ENCODE peak calls at places on chromosomes 16 and 17, in four cellular contexts. A is heart left ventricle, B is body of pancreas, O is HCT116. F is an unnamed sample. For H3K4me1, the result is how much of the 10 kb centered on the place peaks cover.

GRCh38 chr17:56110463-56111138 is 42.7 kb upstream of the ANKFN1 start:
- DNase-seq in A (no peak), B (peak), O (no peak), F (peak)

GRCh38 chr16:5036228-5037156 is 2.8 kb upstream of the NAGPA start:
- DNase-seq in O (no peak), A (no peak), B (peak), F (no peak)

GRCh38 chr17:4559139-4559791 is 1.1 kb downstream of the GGT6 start:
- DNase-seq in A (no peak), B (peak), O (no peak), F (no peak)

GRCh38 chr17:9334536-9335446 is 240.8 kb downstream of the STX8 start:
- DNase-seq in O (peak), A (no peak), B (no peak), F (no peak)

GRCh38 chr17:2547176-2547575 is 35.5 kb upstream of the METTL16 start:
- DNase-seq in A (no peak), O (no peak), B (no peak), F (no peak)

GRCh38 chr17:560379-560935 is 154.2 kb downstream of the VPS53 start:
- DNase-seq in O (no peak), B (no peak), A (peak), F (no peak)

GRCh38 chr16:2968368-2968737 is 795 bp upstream of the PAQR4 start:
- DNase-seq in B (no peak), O (peak), A (no peak), F (no peak)

GRCh38 chr16:85752511-85753420 is 1.9 kb upstream of the C16orf74 start:
- DNase-seq in A (peak), B (peak), O (no peak), F (no peak)

GRCh38 chr17:35345445-35345925 is 27.9 kb downstream of the SLFN11 start:
- DNase-seq in A (no peak), O (no peak), B (no peak), F (peak)

GRCh38 chr17:35731932-35732805 is 730 bp downstream of the RASL10B start:
- DNase-seq in A (no peak), B (no peak), O (no peak), F (no peak)

GRCh38 chr17:41015473-41015872 is 6.5 kb upstream of the KRTAP3-1 start:
- DNase-seq in A (no peak), O (no peak), B (no peak), F (no peak)

GRCh38 chr17:13087802-13088201 is 70.0 kb upstream of the ELAC2 start:
- DNase-seq in B (no peak), A (no peak), O (no peak), F (no peak)

GRCh38 chr17:72432143-72432604 is 311.4 kb downstream of the SOX9 start:
- DNase-seq in B (no peak), A (no peak), O (no peak), F (no peak)

GRCh38 chr16:11056090-11056988 is 112.0 kb downstream of the CLEC16A start:
- DNase-seq in O (no peak), B (no peak), A (no peak), F (no peak)

GRCh38 chr16:67781548-67781921 is 24.8 kb downstream of the RANBP10 start:
- DNase-seq in B (no peak), O (no peak), A (no peak), F (no peak)

GRCh38 chr16:89815639-89816348 is 653 bp downstream of the FANCA start:
- DNase-seq in A (no peak), B (no peak), O (no peak), F (no peak)

GRCh38 chr16:2842340-2843000 is 12.4 kb downstream of the ZG16B start:
- DNase-seq in B (peak), O (peak), A (peak), F (peak)

GRCh38 chr17:7574176-7574953 is 5.1 kb upstream of the CD68 start:
- DNase-seq in B (no peak), O (no peak), A (no peak), F (no peak)
- H3K27ac ChIP-seq in B (peak), O (peak), A (peak), F (peak)

GRCh38 chr17:75633484-75634375 is 496 bp downstream of the SMIM5 start:
- DNase-seq in B (peak), A (peak), O (peak), F (peak)
- H3K4me1 ChIP-seq in B (under half), A (half or more), O (under half), F (under half)

GRCh38 chr16:50371036-50371716 is 2.4 kb upstream of the BRD7 start:
- DNase-seq in O (no peak), A (no peak), B (no peak), F (no peak)

GRCh38 chr16:50372611-50373344 is 4.0 kb upstream of the BRD7 start:
- DNase-seq in B (peak), O (no peak), A (peak), F (no peak)

GRCh38 chr16:50373780-50374179 is 5.0 kb upstream of the BRD7 start:
- DNase-seq in A (no peak), B (no peak), O (no peak), F (no peak)

GRCh38 chr16:50373345-50373701 is 4.5 kb upstream of the BRD7 start:
- DNase-seq in B (no peak), A (no peak), O (no peak), F (no peak)

GRCh38 chr16:50371936-50372595 is 3.3 kb upstream of the BRD7 start:
- DNase-seq in O (no peak), B (peak), A (no peak), F (no peak)
- TF ChIP-seq CTCF in O (no peak), B (no peak), A (peak), F (no peak)

DNA sequence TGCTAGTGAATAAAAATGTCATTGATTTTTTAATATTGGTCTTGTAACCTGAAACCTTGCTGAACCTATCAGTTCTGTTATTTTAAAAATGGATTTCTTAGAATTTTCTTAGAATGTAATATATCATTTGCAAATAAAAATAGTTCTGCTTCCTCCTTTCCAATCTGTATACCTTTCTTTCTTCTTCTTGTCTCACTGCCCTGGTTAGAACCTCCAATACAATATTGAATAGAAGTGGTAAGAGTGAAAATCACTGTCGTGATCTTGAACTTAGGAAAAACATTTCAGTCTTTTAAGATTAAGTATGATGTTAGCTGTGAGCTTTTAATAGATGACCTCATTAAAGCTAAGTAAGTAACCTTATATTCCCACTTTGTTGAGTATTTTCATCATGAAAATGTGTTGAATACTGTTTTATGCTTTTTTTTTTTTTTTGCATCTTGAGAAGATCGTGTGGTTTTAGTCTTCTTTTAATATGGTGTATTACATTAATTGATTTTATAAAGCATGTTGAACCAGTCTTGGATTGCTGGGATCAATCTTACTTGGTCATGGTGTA is 104.8 kb upstream of the NACA2 start:
- DNase-seq in O (no peak), A (no peak), B (no peak), F (no peak)
- H3K27ac ChIP-seq in O (no peak), A (no peak), B (no peak), F (no peak)

DNA sequence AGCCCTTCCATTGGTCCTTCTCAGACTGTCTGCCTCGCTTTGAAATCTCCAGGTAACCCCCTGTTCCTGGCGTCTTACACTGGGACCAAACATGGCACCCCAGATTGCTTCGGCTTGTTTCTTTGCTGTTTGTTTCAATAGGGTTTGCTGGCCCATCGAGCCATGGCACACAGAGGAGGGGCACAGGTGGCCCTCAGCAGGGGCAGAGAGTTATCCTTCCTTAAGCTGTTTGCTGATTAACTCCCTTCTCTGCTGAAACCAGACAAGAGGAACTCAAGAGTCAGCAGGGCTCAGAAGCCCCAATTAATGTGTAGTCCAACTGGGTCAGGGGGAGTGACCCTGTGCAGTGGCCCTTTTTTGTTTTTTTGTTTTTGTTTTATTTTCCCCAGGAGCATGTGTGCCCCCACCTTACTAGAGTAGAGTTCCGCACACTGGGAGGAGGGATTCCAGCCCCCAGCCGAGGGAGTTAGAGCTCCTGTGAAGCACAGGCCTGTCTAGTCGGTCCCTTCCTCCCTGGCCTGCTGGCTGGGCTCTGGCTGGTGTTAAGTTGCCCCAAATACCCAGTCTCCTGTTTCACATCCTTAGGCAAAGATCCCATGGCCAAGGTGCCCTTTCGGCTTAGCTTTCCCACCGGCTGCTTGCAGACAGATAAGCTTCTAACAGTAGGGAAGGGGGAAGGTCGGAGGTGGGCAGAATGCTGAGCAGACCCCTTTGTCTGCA is 39.3 kb downstream of the YPEL2 start:
- DNase-seq in O (no peak), A (no peak), B (peak), F (no peak)
- H3K4me1 ChIP-seq in O (under half), A (half or more), B (half or more), F (half or more)

GRCh38 chr17:43915561-43915960 is 8.2 kb upstream of the MPP2 start:
- DNase-seq in A (no peak), B (no peak), O (no peak), F (no peak)

GRCh38 chr17:43917348-43918025 is 10.2 kb upstream of the MPP2 start:
- DNase-seq in B (peak), O (no peak), A (no peak), F (no peak)

GRCh38 chr17:43917016-43917347 is 9.6 kb upstream of the MPP2 start:
- DNase-seq in O (no peak), A (no peak), B (no peak), F (no peak)

GRCh38 chr17:43918026-43918389 is 10.7 kb upstream of the MPP2 start:
- DNase-seq in B (no peak), A (no peak), O (no peak), F (no peak)

GRCh38 chr17:43916385-43916784 is 9.0 kb upstream of the MPP2 start:
- DNase-seq in B (no peak), A (no peak), O (no peak), F (no peak)
- TF ChIP-seq CTCF in B (no peak), A (no peak), O (no peak), F (no peak)

GRCh38 chr17:81706757-81707624 is 3.8 kb downstream of the MRPL12 start:
- DNase-seq in A (no peak), B (no peak), O (no peak), F (no peak)

GRCh38 chr17:81703747-81704654 is 834 bp downstream of the MRPL12 start:
- DNase-seq in A (no peak), B (no peak), O (no peak), F (no peak)

GRCh38 chr17:81707725-81708646 is 4.1 kb upstream of the SLC25A10 start:
- DNase-seq in A (no peak), B (no peak), O (no peak), F (no peak)

GRCh38 chr17:81705518-81706231 is 2.5 kb downstream of the MRPL12 start:
- DNase-seq in B (no peak), O (no peak), A (no peak), F (no peak)

GRCh38 chr17:81706232-81706611 is 3.1 kb downstream of the MRPL12 start:
- DNase-seq in A (no peak), O (no peak), B (no peak), F (no peak)
- H3K27ac ChIP-seq in A (no peak), O (no peak), B (no peak), F (no peak)

DNA sequence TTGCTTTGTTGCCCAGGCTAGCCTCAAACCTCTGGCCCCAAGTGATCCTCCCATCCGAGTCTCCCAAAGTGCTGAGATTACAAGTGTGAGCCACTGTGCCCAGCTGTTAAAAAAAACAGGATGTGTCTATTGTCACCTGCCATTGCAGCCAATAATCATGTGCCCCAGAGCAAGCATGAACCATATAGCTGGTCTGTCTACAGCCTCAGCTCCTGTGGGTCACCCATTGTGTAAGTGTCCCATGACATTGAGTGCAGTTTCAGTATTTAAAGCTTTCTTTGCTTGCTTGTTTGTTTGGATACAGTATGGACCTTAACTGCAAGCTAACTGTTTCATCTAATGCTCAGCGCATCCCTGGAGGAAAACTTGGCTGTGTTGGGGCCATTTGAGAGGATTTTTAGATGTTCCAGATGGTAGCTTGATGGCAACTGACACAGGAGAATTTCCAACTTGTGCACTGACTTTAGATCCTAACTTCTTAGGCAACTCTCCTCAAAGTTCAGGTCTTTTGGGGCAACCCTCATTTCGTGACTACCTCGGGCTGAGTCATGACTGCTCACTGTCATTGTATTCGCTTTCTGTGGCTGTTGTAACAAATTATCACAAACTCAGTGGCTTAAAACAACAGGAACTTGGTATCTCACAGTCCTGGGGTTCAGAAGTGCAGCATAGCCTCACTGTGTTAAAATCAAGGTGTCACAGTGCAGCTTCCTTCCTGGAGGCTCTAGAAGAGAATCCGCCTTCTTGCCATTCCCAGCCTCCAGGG is 30.3 kb upstream of the ADORA2B start:
- DNase-seq in O (no peak), A (no peak), B (no peak), F (no peak)
- H3K4me1 ChIP-seq in O (under half), A (under half), B (under half), F (under half)

GRCh38 chr16:13919683-13920509 is at the start of gene ERCC4:
- DNase-seq in B (peak), A (peak), O (peak), F (peak)
- TF ChIP-seq CTCF in B (peak), A (peak), O (peak), F (peak)